ENCODE peak calls at places on chromosomes 5 and 9, in four cellular contexts. One of them, this sample, is unnamed.

GRCh38 chr5:150179221-150179620 is 10.6 kb upstream of the SLC6A7 start:
- DNase-seq in mammary epithelial cell: no peak
- DNase-seq in BJ: no peak
- DNase-seq in fibroblast of lung: no peak
- DNase-seq in this sample: no peak

GRCh38 chr9:25350011-25350410 is 328.2 kb downstream of the TUSC1 start:
- DNase-seq in fibroblast of lung: no peak
- DNase-seq in BJ: no peak
- DNase-seq in mammary epithelial cell: no peak
- DNase-seq in this sample: no peak

GRCh38 chr9:107633375-107633774 is 143.8 kb upstream of the KLF4 start:
- DNase-seq in BJ: no peak
- DNase-seq in mammary epithelial cell: no peak
- DNase-seq in fibroblast of lung: no peak
- DNase-seq in this sample: no peak

GRCh38 chr5:151676719-151677118 is 10.0 kb downstream of the SPARC start:
- DNase-seq in BJ: no peak
- DNase-seq in mammary epithelial cell: no peak
- DNase-seq in fibroblast of lung: peak
- DNase-seq in this sample: no peak

GRCh38 chr5:37554938-37555337 is 175.8 kb downstream of the WDR70 start:
- DNase-seq in mammary epithelial cell: peak
- DNase-seq in fibroblast of lung: no peak
- DNase-seq in BJ: no peak
- DNase-seq in this sample: peak

GRCh38 chr9:124723352-124723751 is 47.8 kb downstream of the NR6A1 start:
- DNase-seq in mammary epithelial cell: no peak
- DNase-seq in BJ: no peak
- DNase-seq in fibroblast of lung: no peak
- DNase-seq in this sample: no peak

GRCh38 chr5:88885043-88885442 is 2.1 kb upstream of the MEF2C start:
- DNase-seq in mammary epithelial cell: no peak
- DNase-seq in BJ: no peak
- DNase-seq in fibroblast of lung: no peak
- DNase-seq in this sample: no peak

GRCh38 chr5:113451797-113452196 is 17.0 kb upstream of the TSSK1B start:
- DNase-seq in BJ: no peak
- DNase-seq in fibroblast of lung: peak
- DNase-seq in mammary epithelial cell: peak
- DNase-seq in this sample: peak

GRCh38 chr9:85142461-85143401 is 473.2 kb downstream of the NTRK2 start:
- DNase-seq in BJ: no peak
- DNase-seq in mammary epithelial cell: peak
- DNase-seq in fibroblast of lung: peak
- DNase-seq in this sample: peak

GRCh38 chr9:120885968-120886367 is 9.0 kb upstream of the PHF19 start:
- DNase-seq in mammary epithelial cell: no peak
- DNase-seq in BJ: no peak
- DNase-seq in fibroblast of lung: peak
- DNase-seq in this sample: no peak

GRCh38 chr5:178149199-178149932 is 4.3 kb downstream of the NHP2 start:
- DNase-seq in mammary epithelial cell: no peak
- DNase-seq in fibroblast of lung: no peak
- DNase-seq in BJ: no peak
- DNase-seq in this sample: peak

GRCh38 chr5:178153530-178154340 is at the start of gene NHP2:
- DNase-seq in fibroblast of lung: peak
- DNase-seq in BJ: peak
- DNase-seq in mammary epithelial cell: peak
- DNase-seq in this sample: peak

GRCh38 chr5:178152491-178153444 is 917 bp downstream of the NHP2 start:
- DNase-seq in BJ: no peak
- DNase-seq in mammary epithelial cell: no peak
- DNase-seq in fibroblast of lung: no peak
- DNase-seq in this sample: no peak

GRCh38 chr5:178147406-178147805 is 6.3 kb downstream of the NHP2 start:
- DNase-seq in mammary epithelial cell: no peak
- DNase-seq in BJ: no peak
- DNase-seq in fibroblast of lung: no peak
- DNase-seq in this sample: no peak

DNA sequence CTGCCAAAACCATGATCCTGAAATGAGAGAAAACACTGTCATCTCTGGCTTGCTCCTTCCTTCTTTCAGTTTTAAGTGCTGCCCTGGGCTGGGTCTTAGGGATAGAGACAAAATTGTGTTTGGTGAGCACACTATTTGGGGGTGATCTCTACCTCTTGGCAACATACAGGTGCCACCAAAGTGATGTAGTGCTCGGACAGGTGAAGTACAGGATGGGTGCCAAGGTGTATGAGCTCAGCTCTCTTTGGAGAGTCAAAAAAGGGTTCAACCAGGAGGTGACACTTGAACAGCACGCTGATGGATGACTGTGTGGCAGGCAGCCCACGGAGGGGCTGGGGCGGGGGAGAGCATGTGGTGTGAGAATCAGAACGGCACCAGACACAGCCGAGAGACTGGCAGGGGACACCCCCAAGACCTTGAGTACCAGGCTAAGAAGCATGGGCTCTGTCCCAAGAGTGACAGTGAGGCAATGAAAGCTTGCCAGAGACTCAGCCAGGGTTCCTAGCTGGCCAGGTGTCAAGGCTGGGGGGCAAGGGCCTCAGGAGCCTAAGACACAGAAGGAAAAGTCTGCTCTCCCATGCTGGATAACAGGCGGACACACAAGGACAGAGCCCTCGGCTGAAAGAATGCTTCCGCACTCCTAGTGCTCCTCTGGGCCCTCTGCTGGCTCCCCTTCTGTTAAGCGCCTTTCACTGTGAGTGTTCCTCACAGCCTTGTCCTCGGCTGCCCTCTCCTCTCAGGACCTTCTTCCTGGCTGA is 2.5 kb downstream of the NHP2 start:
- DNase-seq in fibroblast of lung: peak
- DNase-seq in BJ: no peak
- DNase-seq in mammary epithelial cell: no peak
- DNase-seq in this sample: peak
- TF ChIP-seq CTCF in fibroblast of lung: peak
- TF ChIP-seq CTCF in BJ: no peak
- TF ChIP-seq CTCF in mammary epithelial cell: no peak
- TF ChIP-seq CTCF in this sample: peak

GRCh38 chr9:104907278-104907951 is 20.5 kb downstream of the ABCA1 start:
- DNase-seq in BJ: no peak
- DNase-seq in mammary epithelial cell: peak
- DNase-seq in fibroblast of lung: peak
- DNase-seq in this sample: peak
- H3K4me3 ChIP-seq in BJ: no peak
- H3K4me3 ChIP-seq in mammary epithelial cell: no peak
- H3K4me3 ChIP-seq in fibroblast of lung: no peak
- H3K4me3 ChIP-seq in this sample: no peak

GRCh38 chr9:69292078-69292477 is 32.9 kb upstream of the ENTREP1 start:
- DNase-seq in BJ: no peak
- DNase-seq in fibroblast of lung: no peak
- DNase-seq in mammary epithelial cell: no peak
- DNase-seq in this sample: no peak
- TF ChIP-seq CTCF in BJ: no peak
- TF ChIP-seq CTCF in fibroblast of lung: no peak
- TF ChIP-seq CTCF in mammary epithelial cell: peak
- TF ChIP-seq CTCF in this sample: no peak

DNA sequence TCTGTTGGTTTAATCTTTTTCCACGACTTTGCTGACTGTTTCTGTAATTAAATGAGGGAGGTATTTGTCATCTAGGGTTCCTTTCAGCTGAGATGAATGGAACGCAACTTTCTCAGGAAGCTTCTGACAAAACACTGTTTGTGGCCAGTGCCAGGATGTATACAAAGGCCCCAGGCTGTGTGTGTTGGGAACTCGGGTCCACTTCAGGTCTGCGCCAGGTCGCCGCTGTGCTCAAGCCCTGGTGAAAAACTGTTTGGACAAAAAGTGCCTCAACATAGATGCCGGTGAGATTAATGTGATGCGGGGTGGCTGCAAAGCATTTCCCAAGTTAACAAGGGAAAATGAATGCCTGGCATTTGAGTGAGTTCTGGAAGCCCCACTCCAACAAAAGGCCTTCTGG is 156.4 kb downstream of the GABBR2 start:
- DNase-seq in fibroblast of lung: no peak
- DNase-seq in BJ: no peak
- DNase-seq in mammary epithelial cell: no peak
- DNase-seq in this sample: no peak
- H3K4me3 ChIP-seq in fibroblast of lung: no peak
- H3K4me3 ChIP-seq in BJ: no peak
- H3K4me3 ChIP-seq in mammary epithelial cell: no peak
- H3K4me3 ChIP-seq in this sample: no peak

DNA sequence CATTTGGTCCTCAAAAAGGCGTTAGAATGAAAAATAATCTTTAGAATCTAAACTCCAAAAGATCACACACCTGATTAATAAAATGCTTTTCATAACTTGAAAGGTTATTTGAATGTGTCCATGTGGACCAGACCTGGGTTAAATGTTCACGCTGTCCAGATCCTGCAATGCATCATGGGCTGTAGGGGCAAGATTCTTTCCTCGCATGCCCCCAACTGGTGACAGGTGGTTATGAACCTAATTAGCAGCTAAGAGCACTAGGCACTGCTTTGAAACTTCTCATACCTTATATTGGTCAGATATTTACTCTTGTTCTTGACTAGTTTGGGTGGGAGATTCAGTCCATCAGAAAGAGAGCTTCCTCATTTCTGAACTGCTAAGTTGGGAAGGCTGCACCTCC is 19.3 kb upstream of the PIP5K1B start:
- DNase-seq in fibroblast of lung: no peak
- DNase-seq in BJ: no peak
- DNase-seq in mammary epithelial cell: no peak
- DNase-seq in this sample: no peak
- TF ChIP-seq CTCF in fibroblast of lung: no peak
- TF ChIP-seq CTCF in BJ: peak
- TF ChIP-seq CTCF in mammary epithelial cell: peak
- TF ChIP-seq CTCF in this sample: peak

GRCh38 chr5:91312698-91313097 is 70.4 kb downstream of the ARRDC3 start:
- DNase-seq in BJ: no peak
- DNase-seq in mammary epithelial cell: no peak
- DNase-seq in fibroblast of lung: no peak
- DNase-seq in this sample: no peak
- H3K4me3 ChIP-seq in BJ: no peak
- H3K4me3 ChIP-seq in mammary epithelial cell: no peak
- H3K4me3 ChIP-seq in fibroblast of lung: no peak
- H3K4me3 ChIP-seq in this sample: no peak

DNA sequence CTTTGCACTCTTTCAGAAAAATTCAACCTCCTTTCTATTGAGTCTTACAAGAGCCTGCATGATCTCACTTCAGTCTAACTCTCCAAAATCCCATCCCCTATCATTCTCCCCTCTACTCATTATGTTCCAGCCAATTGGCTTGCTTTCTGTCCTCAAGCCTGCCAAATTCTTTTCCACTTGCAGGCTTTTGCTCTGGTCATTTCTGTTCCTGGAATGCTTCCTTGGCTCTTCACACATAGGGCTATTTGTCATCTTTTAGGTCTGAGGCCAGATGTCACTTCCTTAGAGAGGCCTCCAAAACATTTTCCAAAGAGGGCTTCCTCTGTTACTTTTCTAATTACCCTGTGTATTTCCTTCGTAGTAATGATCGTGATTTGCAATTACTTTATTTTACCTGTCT is 11.8 kb upstream of the CHD1 start:
- DNase-seq in BJ: no peak
- DNase-seq in mammary epithelial cell: no peak
- DNase-seq in fibroblast of lung: peak
- DNase-seq in this sample: peak
- TF ChIP-seq CTCF in BJ: no peak
- TF ChIP-seq CTCF in mammary epithelial cell: no peak
- TF ChIP-seq CTCF in fibroblast of lung: no peak
- TF ChIP-seq CTCF in this sample: no peak

DNA sequence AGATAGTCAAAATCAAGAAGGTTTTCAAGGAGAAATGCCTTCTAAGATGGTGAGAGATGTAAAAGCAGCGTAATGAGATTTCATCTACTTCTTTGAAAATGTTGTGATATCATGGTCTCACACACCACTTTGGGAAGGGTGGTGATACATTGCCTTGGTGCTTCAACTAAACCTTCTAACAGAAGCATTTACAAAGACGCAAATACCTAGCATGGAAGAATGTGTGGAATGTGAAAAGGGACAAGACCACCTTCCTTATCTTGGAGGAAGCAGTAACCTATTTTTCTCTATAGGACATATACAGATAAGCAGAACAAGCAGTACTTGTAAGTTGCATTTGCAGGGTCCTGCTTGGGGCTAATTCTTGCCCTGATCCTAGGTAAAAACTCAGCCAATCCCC is 38.8 kb downstream of the PCA3 start:
- DNase-seq in BJ: no peak
- DNase-seq in fibroblast of lung: no peak
- DNase-seq in mammary epithelial cell: no peak
- DNase-seq in this sample: no peak
- H3K4me3 ChIP-seq in BJ: no peak
- H3K4me3 ChIP-seq in fibroblast of lung: no peak
- H3K4me3 ChIP-seq in mammary epithelial cell: no peak
- H3K4me3 ChIP-seq in this sample: no peak